ENCODE peak calls at places on chromosomes 11 and 22, in four cellular contexts. O is HEK293T, Y is WTC11, H is K562. K is an unnamed sample.

GRCh38 chr11:9802291-9802861 is 138.5 kb downstream of the SWAP70 start:
- DNase-seq in H (no peak), O (no peak), Y (no peak), K (no peak)

GRCh38 chr22:42371112-42371900 is 60.9 kb downstream of the NFAM1 start:
- DNase-seq in H (no peak), Y (no peak), O (no peak), K (no peak)

GRCh38 chr11:128424867-128425285 is 162.5 kb downstream of the ETS1 start:
- DNase-seq in Y (no peak), H (no peak), O (no peak), K (peak)

GRCh38 chr11:113505046-113505445 is 29.8 kb upstream of the DRD2 start:
- DNase-seq in H (no peak), O (no peak), Y (no peak), K (no peak)

GRCh38 chr22:18978506-18978905 is 42.4 kb upstream of the PRODH start:
- DNase-seq in O (no peak), Y (peak), H (no peak), K (no peak)

GRCh38 chr11:111559791-111560190 is 19.3 kb downstream of the LAYN start:
- DNase-seq in Y (no peak), O (no peak), H (no peak), K (no peak)

GRCh38 chr22:18136563-18137320 is 13.2 kb upstream of the USP18 start:
- DNase-seq in O (no peak), H (no peak), Y (no peak), K (no peak)

GRCh38 chr11:62340269-62340901 is 3.1 kb downstream of the ASRGL1 start:
- DNase-seq in H (peak), Y (peak), O (peak), K (peak)

GRCh38 chr11:75449776-75450175 is 16.8 kb upstream of the KLHL35 start:
- DNase-seq in Y (no peak), H (no peak), O (no peak), K (no peak)

GRCh38 chr11:18046116-18046777 is at the start of gene TPH1:
- DNase-seq in O (no peak), Y (peak), H (peak), K (no peak)

GRCh38 chr11:69008774-69009440 is 4.1 kb downstream of the MRGPRF start:
- DNase-seq in O (peak), H (peak), Y (no peak), K (peak)

GRCh38 chr11:75814369-75814685 is 683 bp upstream of the UVRAG start:
- DNase-seq in Y (no peak), O (no peak), H (no peak), K (no peak)

GRCh38 chr11:124174001-124174400 is 9.1 kb upstream of the OR10D3 start:
- DNase-seq in H (peak), O (no peak), Y (no peak), K (peak)

GRCh38 chr22:41641854-41642253 is 20.8 kb downstream of the XRCC6 start:
- DNase-seq in H (no peak), O (no peak), Y (no peak), K (no peak)

GRCh38 chr11:87851234-87851633 is 324.0 kb downstream of the RAB38 start:
- DNase-seq in H (no peak), O (no peak), Y (no peak), K (no peak)

GRCh38 chr11:33778682-33779081 is 4.4 kb upstream of the FBXO3 start:
- DNase-seq in H (no peak), O (peak), Y (no peak), K (no peak)

GRCh38 chr22:45993841-45994240 is 16.9 kb upstream of the WNT7B start:
- DNase-seq in Y (no peak), H (no peak), O (no peak), K (no peak)

GRCh38 chr11:100687032-100687629 is at the start of gene ARHGAP42:
- DNase-seq in H (peak), Y (peak), O (peak), K (peak)

GRCh38 chr11:115645631-115646271 is 141.5 kb upstream of the CADM1 start:
- DNase-seq in H (peak), O (no peak), Y (peak), K (no peak)

GRCh38 chr11:69122642-69123431 is 32.9 kb upstream of the SMIM38 start:
- DNase-seq in H (peak), Y (peak), O (no peak), K (peak)

GRCh38 chr22:17807571-17808410 is 33.5 kb upstream of the BID start:
- DNase-seq in H (no peak), O (no peak), Y (no peak), K (no peak)

GRCh38 chr22:39979048-39979447 is 15.7 kb upstream of the FAM83F start:
- DNase-seq in O (no peak), Y (no peak), H (no peak), K (no peak)
- TF ChIP-seq ELF4 in O (no peak), Y (no peak), H (no peak), K (no peak)

DNA sequence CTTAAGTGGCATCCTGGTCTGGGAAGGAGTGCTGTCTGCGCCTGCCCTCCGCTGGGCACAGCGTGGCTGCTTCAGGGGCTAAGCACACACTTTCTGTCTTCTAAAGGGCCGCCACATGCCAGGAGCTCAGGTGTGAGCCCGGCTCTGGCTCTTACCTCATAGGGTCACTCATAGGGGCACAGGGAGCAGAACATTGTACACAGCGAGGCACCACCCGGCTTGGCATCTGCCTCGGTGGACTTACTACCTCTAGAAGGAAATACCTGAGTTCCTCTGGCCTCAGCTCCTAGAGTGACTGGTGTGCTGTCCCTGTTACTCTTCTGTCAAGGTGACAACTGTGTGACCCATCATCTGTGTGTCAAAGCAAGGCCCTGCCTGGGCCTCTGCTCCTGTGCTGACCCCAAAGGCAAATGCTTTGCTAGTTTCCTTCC is 13.4 kb downstream of the NEAT1 start:
- DNase-seq in O (no peak), Y (no peak), H (no peak), K (no peak)
- TF ChIP-seq ELF4 in O (no peak), Y (no peak), H (no peak), K (no peak)

DNA sequence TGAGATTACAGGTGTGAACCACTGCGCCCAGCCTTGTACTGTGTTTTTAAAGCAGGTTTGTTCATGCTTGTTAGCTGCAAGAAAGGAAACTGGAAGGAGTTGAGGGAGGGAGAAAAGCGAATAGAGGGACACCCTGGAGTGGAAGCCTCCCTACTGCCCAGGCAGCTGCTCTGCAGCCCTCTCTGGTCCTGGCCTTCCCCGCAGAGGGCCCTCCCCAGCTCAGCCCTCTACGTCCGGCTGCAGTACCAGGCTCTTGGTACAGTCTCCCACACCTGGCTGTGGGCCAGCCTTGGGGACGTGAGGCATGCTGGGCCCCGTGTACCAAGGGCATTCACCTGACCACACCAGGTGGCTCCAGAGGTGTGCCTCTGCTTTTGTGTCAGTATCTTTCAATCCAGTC is 70.8 kb downstream of the MED15 start:
- DNase-seq in H (no peak), Y (no peak), O (no peak), K (no peak)
- TF ChIP-seq ELF4 in H (no peak), Y (no peak), O (no peak), K (no peak)

GRCh38 chr22:27349456-27349855 is 452.1 kb downstream of the MN1 start:
- DNase-seq in H (no peak), Y (no peak), O (no peak), K (no peak)

GRCh38 chr22:27344546-27344945 is 457.0 kb downstream of the MN1 start:
- DNase-seq in Y (no peak), O (no peak), H (no peak), K (no peak)

GRCh38 chr22:27345681-27346080 is 455.9 kb downstream of the MN1 start:
- DNase-seq in H (no peak), Y (no peak), O (no peak), K (no peak)

GRCh38 chr22:27348634-27349033 is 452.9 kb downstream of the MN1 start:
- DNase-seq in Y (no peak), H (no peak), O (no peak), K (no peak)

GRCh38 chr22:27347951-27348350 is 453.6 kb downstream of the MN1 start:
- DNase-seq in H (no peak), O (no peak), Y (no peak), K (no peak)
- TF ChIP-seq ELF4 in H (no peak), O (no peak), Y (no peak), K (no peak)